ENCODE peak calls at places on chromosomes 3 and 15, in eight cellular contexts. One of them, this sample, is unnamed. For H3K27me3 and H3K36me3, the result is how much of the 10 kb centered on the place peaks cover.

GRCh38 chr3:168615489-168616020 is 519.8 kb upstream of the GOLIM4 start:
- DNase-seq in upper lobe of right lung: no peak
- DNase-seq in CD4-positive, alpha-beta memory T cell: no peak
- DNase-seq in esophagus squamous epithelium: no peak
- DNase-seq in ascending aorta: no peak
- DNase-seq in adipocyte: no peak
- DNase-seq in right lobe of liver: no peak
- DNase-seq in bronchial epithelial cell: no peak
- DNase-seq in this sample: no peak

GRCh38 chr15:35557544-35557943 is 11.6 kb upstream of the DPH6 start:
- DNase-seq in ascending aorta: no peak
- DNase-seq in adipocyte: peak
- DNase-seq in esophagus squamous epithelium: no peak
- DNase-seq in CD4-positive, alpha-beta memory T cell: no peak
- DNase-seq in bronchial epithelial cell: peak
- DNase-seq in upper lobe of right lung: no peak
- DNase-seq in right lobe of liver: no peak
- DNase-seq in this sample: peak

GRCh38 chr3:116524455-116524854 is 79.2 kb upstream of the LSAMP start:
- DNase-seq in CD4-positive, alpha-beta memory T cell: no peak
- DNase-seq in right lobe of liver: no peak
- DNase-seq in adipocyte: peak
- DNase-seq in upper lobe of right lung: no peak
- DNase-seq in esophagus squamous epithelium: no peak
- DNase-seq in ascending aorta: no peak
- DNase-seq in bronchial epithelial cell: peak
- DNase-seq in this sample: no peak

GRCh38 chr15:89057506-89058133 is 30.6 kb upstream of the ABHD2 start:
- DNase-seq in upper lobe of right lung: peak
- DNase-seq in CD4-positive, alpha-beta memory T cell: peak
- DNase-seq in esophagus squamous epithelium: peak
- DNase-seq in ascending aorta: peak
- DNase-seq in adipocyte: peak
- DNase-seq in right lobe of liver: peak
- DNase-seq in bronchial epithelial cell: peak
- DNase-seq in this sample: peak

GRCh38 chr3:141015486-141015885 is 35.7 kb upstream of the SPSB4 start:
- DNase-seq in bronchial epithelial cell: peak
- DNase-seq in ascending aorta: no peak
- DNase-seq in esophagus squamous epithelium: no peak
- DNase-seq in CD4-positive, alpha-beta memory T cell: no peak
- DNase-seq in upper lobe of right lung: no peak
- DNase-seq in right lobe of liver: no peak
- DNase-seq in adipocyte: peak
- DNase-seq in this sample: peak

GRCh38 chr3:42097166-42097946 is 6.2 kb downstream of the TRAK1 start:
- DNase-seq in adipocyte: peak
- DNase-seq in CD4-positive, alpha-beta memory T cell: no peak
- DNase-seq in ascending aorta: peak
- DNase-seq in bronchial epithelial cell: peak
- DNase-seq in right lobe of liver: no peak
- DNase-seq in esophagus squamous epithelium: no peak
- DNase-seq in upper lobe of right lung: no peak
- DNase-seq in this sample: no peak

GRCh38 chr15:52114256-52114655 is 1.7 kb upstream of the BCL2L10 start:
- DNase-seq in ascending aorta: no peak
- DNase-seq in upper lobe of right lung: no peak
- DNase-seq in bronchial epithelial cell: no peak
- DNase-seq in CD4-positive, alpha-beta memory T cell: no peak
- DNase-seq in esophagus squamous epithelium: no peak
- DNase-seq in right lobe of liver: no peak
- DNase-seq in adipocyte: no peak
- DNase-seq in this sample: no peak

GRCh38 chr15:90620379-90621134 is 90.8 kb downstream of the CRTC3 start:
- DNase-seq in CD4-positive, alpha-beta memory T cell: peak
- DNase-seq in upper lobe of right lung: no peak
- DNase-seq in bronchial epithelial cell: no peak
- DNase-seq in right lobe of liver: no peak
- DNase-seq in adipocyte: no peak
- DNase-seq in esophagus squamous epithelium: no peak
- DNase-seq in ascending aorta: no peak
- DNase-seq in this sample: no peak

GRCh38 chr15:71332605-71333004 is 217.3 kb downstream of the THSD4 start:
- DNase-seq in CD4-positive, alpha-beta memory T cell: no peak
- DNase-seq in right lobe of liver: no peak
- DNase-seq in bronchial epithelial cell: no peak
- DNase-seq in adipocyte: no peak
- DNase-seq in ascending aorta: no peak
- DNase-seq in upper lobe of right lung: no peak
- DNase-seq in esophagus squamous epithelium: no peak
- DNase-seq in this sample: peak

GRCh38 chr3:45057557-45057956 is 31.5 kb downstream of the CLEC3B start:
- DNase-seq in right lobe of liver: no peak
- DNase-seq in adipocyte: no peak
- DNase-seq in bronchial epithelial cell: peak
- DNase-seq in ascending aorta: no peak
- DNase-seq in esophagus squamous epithelium: no peak
- DNase-seq in CD4-positive, alpha-beta memory T cell: no peak
- DNase-seq in upper lobe of right lung: no peak
- DNase-seq in this sample: no peak

GRCh38 chr3:21041621-21042020 is 709.4 kb downstream of the ZNF385D start:
- DNase-seq in adipocyte: peak
- DNase-seq in upper lobe of right lung: no peak
- DNase-seq in CD4-positive, alpha-beta memory T cell: no peak
- DNase-seq in esophagus squamous epithelium: no peak
- DNase-seq in ascending aorta: no peak
- DNase-seq in bronchial epithelial cell: no peak
- DNase-seq in right lobe of liver: no peak
- DNase-seq in this sample: no peak

GRCh38 chr3:23219117-23219516 is 16.0 kb downstream of the UBE2E2 start:
- DNase-seq in upper lobe of right lung: no peak
- DNase-seq in ascending aorta: no peak
- DNase-seq in right lobe of liver: no peak
- DNase-seq in adipocyte: no peak
- DNase-seq in CD4-positive, alpha-beta memory T cell: no peak
- DNase-seq in bronchial epithelial cell: no peak
- DNase-seq in esophagus squamous epithelium: no peak
- DNase-seq in this sample: no peak

GRCh38 chr3:78728406-78729145 is 1039.2 kb downstream of the ROBO1 start:
- DNase-seq in ascending aorta: no peak
- DNase-seq in CD4-positive, alpha-beta memory T cell: no peak
- DNase-seq in adipocyte: peak
- DNase-seq in upper lobe of right lung: peak
- DNase-seq in right lobe of liver: peak
- DNase-seq in bronchial epithelial cell: peak
- DNase-seq in esophagus squamous epithelium: no peak
- DNase-seq in this sample: no peak

GRCh38 chr3:169384576-169384975 is 278.9 kb downstream of the MECOM start:
- DNase-seq in upper lobe of right lung: no peak
- DNase-seq in CD4-positive, alpha-beta memory T cell: no peak
- DNase-seq in right lobe of liver: no peak
- DNase-seq in bronchial epithelial cell: no peak
- DNase-seq in esophagus squamous epithelium: no peak
- DNase-seq in ascending aorta: no peak
- DNase-seq in adipocyte: no peak
- DNase-seq in this sample: no peak

DNA sequence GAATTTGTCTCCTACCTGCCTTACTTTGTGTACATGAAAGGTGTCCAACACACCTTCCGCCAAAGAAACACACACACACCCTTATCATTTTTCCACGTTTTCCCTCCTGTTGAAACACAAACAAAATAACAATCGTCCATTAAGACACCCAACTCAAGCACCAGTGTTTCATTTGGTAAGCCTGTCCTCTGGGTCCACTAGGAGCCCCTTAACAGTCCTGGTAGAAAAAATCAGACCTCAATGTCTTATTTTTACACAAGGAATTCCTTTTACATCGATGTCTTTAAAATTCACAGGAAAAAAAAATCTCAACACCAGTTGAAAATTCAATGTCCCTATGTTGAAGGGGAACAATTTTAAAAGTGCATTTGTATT is 4.0 kb downstream of the HES1 start:
- DNase-seq in right lobe of liver: no peak
- DNase-seq in ascending aorta: no peak
- DNase-seq in adipocyte: peak
- DNase-seq in upper lobe of right lung: no peak
- DNase-seq in CD4-positive, alpha-beta memory T cell: no peak
- DNase-seq in esophagus squamous epithelium: no peak
- DNase-seq in bronchial epithelial cell: no peak
- DNase-seq in this sample: no peak
- H3K4me3 ChIP-seq in right lobe of liver: no peak
- H3K4me3 ChIP-seq in ascending aorta: peak
- H3K4me3 ChIP-seq in adipocyte: no peak
- H3K4me3 ChIP-seq in upper lobe of right lung: peak
- H3K4me3 ChIP-seq in CD4-positive, alpha-beta memory T cell: no peak
- H3K4me3 ChIP-seq in esophagus squamous epithelium: peak
- H3K4me3 ChIP-seq in bronchial epithelial cell: no peak
- H3K4me3 ChIP-seq in this sample: no peak

GRCh38 chr15:66161575-66162118 is 91.9 kb downstream of the MEGF11 start:
- DNase-seq in esophagus squamous epithelium: no peak
- DNase-seq in ascending aorta: no peak
- DNase-seq in bronchial epithelial cell: no peak
- DNase-seq in upper lobe of right lung: no peak
- DNase-seq in right lobe of liver: no peak
- DNase-seq in adipocyte: no peak
- DNase-seq in CD4-positive, alpha-beta memory T cell: no peak
- DNase-seq in this sample: no peak
- H3K27me3 ChIP-seq in esophagus squamous epithelium: under half
- H3K27me3 ChIP-seq in ascending aorta: under half
- H3K27me3 ChIP-seq in bronchial epithelial cell: under half
- H3K27me3 ChIP-seq in upper lobe of right lung: under half
- H3K27me3 ChIP-seq in right lobe of liver: under half
- H3K27me3 ChIP-seq in adipocyte: half or more
- H3K27me3 ChIP-seq in CD4-positive, alpha-beta memory T cell: under half
- H3K27me3 ChIP-seq in this sample: under half

DNA sequence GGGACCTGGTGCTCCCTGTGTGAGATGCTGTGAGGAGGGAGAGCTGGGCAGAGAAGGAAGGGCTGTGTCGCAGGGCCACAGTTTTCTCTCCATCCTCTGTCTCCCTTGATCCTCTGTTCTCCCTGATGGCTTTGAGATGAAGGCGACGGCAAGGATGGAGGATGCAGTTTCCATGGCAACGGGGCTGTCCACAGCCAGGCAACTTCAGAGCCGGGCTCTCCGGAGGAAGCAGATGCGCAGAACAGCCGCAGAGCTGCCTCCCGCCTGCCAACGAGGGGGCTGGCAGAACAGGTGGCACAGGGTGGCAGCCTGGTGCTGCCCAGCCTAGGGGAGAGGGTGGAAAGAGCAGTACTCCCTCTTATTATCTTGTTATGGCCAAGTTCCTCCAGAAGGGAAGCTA is 9.9 kb upstream of the GRM2 start:
- DNase-seq in upper lobe of right lung: no peak
- DNase-seq in adipocyte: no peak
- DNase-seq in right lobe of liver: no peak
- DNase-seq in ascending aorta: no peak
- DNase-seq in bronchial epithelial cell: no peak
- DNase-seq in CD4-positive, alpha-beta memory T cell: no peak
- DNase-seq in esophagus squamous epithelium: no peak
- DNase-seq in this sample: no peak
- H3K36me3 ChIP-seq in upper lobe of right lung: half or more
- H3K36me3 ChIP-seq in adipocyte: half or more
- H3K36me3 ChIP-seq in right lobe of liver: under half
- H3K36me3 ChIP-seq in ascending aorta: half or more
- H3K36me3 ChIP-seq in bronchial epithelial cell: under half
- H3K36me3 ChIP-seq in CD4-positive, alpha-beta memory T cell: half or more
- H3K36me3 ChIP-seq in esophagus squamous epithelium: half or more
- H3K36me3 ChIP-seq in this sample: under half

GRCh38 chr3:16174976-16175901 is 759 bp downstream of the GALNT15 start:
- DNase-seq in CD4-positive, alpha-beta memory T cell: no peak
- DNase-seq in esophagus squamous epithelium: no peak
- DNase-seq in adipocyte: no peak
- DNase-seq in ascending aorta: no peak
- DNase-seq in right lobe of liver: no peak
- DNase-seq in upper lobe of right lung: no peak
- DNase-seq in bronchial epithelial cell: no peak
- DNase-seq in this sample: no peak
- H3K4me3 ChIP-seq in CD4-positive, alpha-beta memory T cell: no peak
- H3K4me3 ChIP-seq in esophagus squamous epithelium: peak
- H3K4me3 ChIP-seq in adipocyte: peak
- H3K4me3 ChIP-seq in ascending aorta: peak
- H3K4me3 ChIP-seq in right lobe of liver: peak
- H3K4me3 ChIP-seq in upper lobe of right lung: peak
- H3K4me3 ChIP-seq in bronchial epithelial cell: no peak
- H3K4me3 ChIP-seq in this sample: no peak

DNA sequence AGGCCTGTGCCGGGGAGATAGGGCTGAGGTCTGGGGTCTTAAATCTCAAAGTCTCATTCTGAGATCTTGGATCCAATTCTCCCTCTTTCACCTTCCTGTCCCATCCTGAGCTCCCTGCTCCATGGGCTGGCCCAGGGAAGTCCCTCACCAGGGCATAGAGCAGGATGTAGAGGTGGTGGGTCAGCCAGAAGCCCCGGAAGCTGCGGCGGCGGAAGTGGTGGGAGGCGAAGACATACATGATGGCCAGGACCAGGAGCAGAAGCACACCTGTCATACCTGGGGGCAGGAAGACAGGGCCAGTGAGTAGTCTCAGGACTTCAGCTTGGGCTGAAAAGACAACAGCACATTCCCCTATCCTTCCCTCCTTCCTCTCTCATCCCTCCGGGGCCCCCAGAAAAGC is 16.5 kb downstream of the DUOX2 start:
- DNase-seq in adipocyte: no peak
- DNase-seq in right lobe of liver: no peak
- DNase-seq in upper lobe of right lung: peak
- DNase-seq in ascending aorta: peak
- DNase-seq in bronchial epithelial cell: no peak
- DNase-seq in esophagus squamous epithelium: no peak
- DNase-seq in CD4-positive, alpha-beta memory T cell: no peak
- DNase-seq in this sample: no peak
- H3K27me3 ChIP-seq in adipocyte: half or more
- H3K27me3 ChIP-seq in right lobe of liver: under half
- H3K27me3 ChIP-seq in upper lobe of right lung: under half
- H3K27me3 ChIP-seq in ascending aorta: under half
- H3K27me3 ChIP-seq in bronchial epithelial cell: under half
- H3K27me3 ChIP-seq in esophagus squamous epithelium: under half
- H3K27me3 ChIP-seq in CD4-positive, alpha-beta memory T cell: under half
- H3K27me3 ChIP-seq in this sample: under half

GRCh38 chr3:71047616-71048531 is 535.7 kb downstream of the FOXP1 start:
- DNase-seq in ascending aorta: no peak
- DNase-seq in CD4-positive, alpha-beta memory T cell: no peak
- DNase-seq in esophagus squamous epithelium: no peak
- DNase-seq in upper lobe of right lung: no peak
- DNase-seq in right lobe of liver: no peak
- DNase-seq in bronchial epithelial cell: no peak
- DNase-seq in adipocyte: no peak
- DNase-seq in this sample: no peak
- H3K36me3 ChIP-seq in ascending aorta: half or more
- H3K36me3 ChIP-seq in CD4-positive, alpha-beta memory T cell: half or more
- H3K36me3 ChIP-seq in esophagus squamous epithelium: half or more
- H3K36me3 ChIP-seq in upper lobe of right lung: half or more
- H3K36me3 ChIP-seq in right lobe of liver: under half
- H3K36me3 ChIP-seq in bronchial epithelial cell: under half
- H3K36me3 ChIP-seq in adipocyte: half or more
- H3K36me3 ChIP-seq in this sample: under half

DNA sequence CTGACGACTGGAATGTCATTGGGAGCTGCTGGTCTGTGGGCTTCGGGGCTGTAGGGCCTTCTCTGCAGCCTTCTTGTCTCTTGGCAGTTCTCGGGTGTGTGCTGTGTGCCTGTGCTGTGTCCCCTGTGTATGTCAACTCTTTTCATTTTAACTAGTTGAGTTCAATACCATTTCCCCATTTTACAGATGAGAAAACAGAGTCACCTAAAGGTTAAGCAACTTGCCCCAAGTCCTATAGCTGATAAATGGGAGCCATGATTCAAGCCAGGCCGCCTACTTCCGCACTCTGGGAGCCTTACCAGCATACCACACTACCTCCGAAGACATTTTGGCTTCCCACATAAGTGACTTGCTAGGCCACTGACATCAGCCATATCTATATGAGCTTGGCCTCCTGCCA is 85.7 kb downstream of the FAM81A start:
- DNase-seq in right lobe of liver: no peak
- DNase-seq in upper lobe of right lung: no peak
- DNase-seq in adipocyte: no peak
- DNase-seq in ascending aorta: no peak
- DNase-seq in bronchial epithelial cell: no peak
- DNase-seq in esophagus squamous epithelium: no peak
- DNase-seq in CD4-positive, alpha-beta memory T cell: no peak
- DNase-seq in this sample: no peak
- H3K4me3 ChIP-seq in right lobe of liver: no peak
- H3K4me3 ChIP-seq in upper lobe of right lung: no peak
- H3K4me3 ChIP-seq in adipocyte: no peak
- H3K4me3 ChIP-seq in ascending aorta: no peak
- H3K4me3 ChIP-seq in bronchial epithelial cell: no peak
- H3K4me3 ChIP-seq in esophagus squamous epithelium: no peak
- H3K4me3 ChIP-seq in CD4-positive, alpha-beta memory T cell: no peak
- H3K4me3 ChIP-seq in this sample: no peak

This sample was measured in MG63.